ENCODE peak calls at places on chromosomes 11 and 22, in five cellular contexts. One of them, this sample, is unnamed.

GRCh38 chr11:134124660-134125451 is 56.0 kb downstream of the JAM3 start:
- DNase-seq in cardiac muscle cell: peak; percentile 78
- DNase-seq in PC-9: no peak
- DNase-seq in astrocyte: peak; percentile 64
- DNase-seq in spleen: peak; percentile 76
- DNase-seq in this sample: no peak

GRCh38 chr11:35424157-35424945 is 5.0 kb upstream of the SLC1A2 start:
- DNase-seq in astrocyte: peak; percentile 69
- DNase-seq in PC-9: no peak
- DNase-seq in spleen: no peak
- DNase-seq in cardiac muscle cell: no peak
- DNase-seq in this sample: no peak

GRCh38 chr22:36378080-36378788 is 9.5 kb downstream of the MYH9 start:
- DNase-seq in PC-9: no peak
- DNase-seq in spleen: no peak
- DNase-seq in cardiac muscle cell: no peak
- DNase-seq in astrocyte: no peak
- DNase-seq in this sample: no peak

GRCh38 chr22:33521879-33522665 is 398.2 kb downstream of the LARGE1 start:
- DNase-seq in astrocyte: no peak
- DNase-seq in PC-9: no peak
- DNase-seq in spleen: no peak
- DNase-seq in cardiac muscle cell: no peak
- DNase-seq in this sample: no peak

GRCh38 chr11:13259374-13259773 is 18.2 kb upstream of the BMAL1 start:
- DNase-seq in spleen: no peak
- DNase-seq in cardiac muscle cell: no peak
- DNase-seq in astrocyte: no peak
- DNase-seq in PC-9: no peak
- DNase-seq in this sample: no peak

GRCh38 chr22:31102441-31103081 is 4.8 kb downstream of the SELENOM start:
- DNase-seq in PC-9: peak; percentile 80
- DNase-seq in spleen: peak; percentile 62
- DNase-seq in cardiac muscle cell: no peak
- DNase-seq in astrocyte: peak; percentile 88
- DNase-seq in this sample: peak; percentile 73

GRCh38 chr11:12674571-12674935 is 332 bp downstream of the TEAD1 start:
- DNase-seq in spleen: no peak
- DNase-seq in PC-9: no peak
- DNase-seq in astrocyte: no peak
- DNase-seq in cardiac muscle cell: peak; percentile 60
- DNase-seq in this sample: no peak

GRCh38 chr11:61675826-61676225 is 4.4 kb upstream of the DAGLA start:
- DNase-seq in astrocyte: no peak
- DNase-seq in PC-9: no peak
- DNase-seq in spleen: no peak
- DNase-seq in cardiac muscle cell: no peak
- DNase-seq in this sample: no peak

GRCh38 chr11:125494601-125494986 is 1.5 kb downstream of the FEZ1 start:
- DNase-seq in spleen: no peak
- DNase-seq in PC-9: no peak
- DNase-seq in cardiac muscle cell: no peak
- DNase-seq in astrocyte: no peak
- DNase-seq in this sample: no peak

GRCh38 chr11:69431893-69432738 is 49.3 kb upstream of the LINC01488 start:
- DNase-seq in PC-9: peak; percentile 42
- DNase-seq in astrocyte: no peak
- DNase-seq in spleen: no peak
- DNase-seq in cardiac muscle cell: no peak
- DNase-seq in this sample: no peak

GRCh38 chr11:103016031-103016430 is 60.5 kb upstream of the MMP13 start:
- DNase-seq in spleen: no peak
- DNase-seq in astrocyte: no peak
- DNase-seq in cardiac muscle cell: no peak
- DNase-seq in PC-9: no peak
- DNase-seq in this sample: no peak

GRCh38 chr11:15826826-15827225 is 529.5 kb downstream of the SOX6 start:
- DNase-seq in spleen: no peak
- DNase-seq in cardiac muscle cell: peak; percentile 80
- DNase-seq in PC-9: peak; percentile 45
- DNase-seq in astrocyte: no peak
- DNase-seq in this sample: no peak

GRCh38 chr22:36999463-36999862 is 19.8 kb downstream of the TST start:
- DNase-seq in PC-9: no peak
- DNase-seq in cardiac muscle cell: no peak
- DNase-seq in astrocyte: no peak
- DNase-seq in spleen: no peak
- DNase-seq in this sample: no peak

GRCh38 chr11:130223291-130223971 is 63.8 kb downstream of the ST14 start:
- DNase-seq in astrocyte: peak; percentile 14
- DNase-seq in spleen: no peak
- DNase-seq in PC-9: no peak
- DNase-seq in cardiac muscle cell: no peak
- DNase-seq in this sample: no peak

GRCh38 chr11:47161134-47161854 is 15.4 kb downstream of the ARFGAP2 start:
- DNase-seq in cardiac muscle cell: peak; percentile 64
- DNase-seq in PC-9: peak; percentile 64
- DNase-seq in spleen: no peak
- DNase-seq in astrocyte: no peak
- DNase-seq in this sample: no peak

GRCh38 chr11:47051217-47051616 is 114.7 kb downstream of the CSTPP1 start:
- DNase-seq in astrocyte: peak; percentile 21
- DNase-seq in spleen: no peak
- DNase-seq in cardiac muscle cell: no peak
- DNase-seq in PC-9: no peak
- DNase-seq in this sample: no peak

GRCh38 chr11:32081129-32081641 is 9.7 kb upstream of the RCN1 start:
- DNase-seq in cardiac muscle cell: no peak
- DNase-seq in astrocyte: peak; percentile 47
- DNase-seq in PC-9: peak; percentile 18
- DNase-seq in spleen: no peak
- DNase-seq in this sample: no peak

GRCh38 chr11:67118059-67118766 is 850 bp upstream of the KDM2A start:
- DNase-seq in spleen: peak; percentile 92
- DNase-seq in PC-9: peak; percentile 65
- DNase-seq in cardiac muscle cell: no peak
- DNase-seq in astrocyte: no peak
- DNase-seq in this sample: no peak

GRCh38 chr11:66981976-66982578 is 7.0 kb downstream of the C11orf86 start:
- DNase-seq in astrocyte: peak; percentile 89
- DNase-seq in PC-9: peak; percentile 95
- DNase-seq in spleen: no peak
- DNase-seq in cardiac muscle cell: no peak
- DNase-seq in this sample: peak; percentile 94

GRCh38 chr11:19873730-19874129 is 161.1 kb downstream of the NAV2 start:
- DNase-seq in cardiac muscle cell: peak; percentile 45
- DNase-seq in PC-9: no peak
- DNase-seq in spleen: no peak
- DNase-seq in astrocyte: peak; percentile 24
- DNase-seq in this sample: no peak

GRCh38 chr11:3121931-3122774 is 43.0 kb downstream of the OSBPL5 start:
- DNase-seq in astrocyte: no peak
- DNase-seq in cardiac muscle cell: no peak
- DNase-seq in PC-9: no peak
- DNase-seq in spleen: peak; percentile 71
- DNase-seq in this sample: peak; percentile 38

GRCh38 chr11:45208135-45208534 is 61.7 kb downstream of the PRDM11 start:
- DNase-seq in astrocyte: no peak
- DNase-seq in spleen: no peak
- DNase-seq in cardiac muscle cell: no peak
- DNase-seq in PC-9: no peak
- DNase-seq in this sample: no peak

GRCh38 chr11:27460571-27460970 is 12.0 kb downstream of the LGR4 start:
- DNase-seq in PC-9: no peak
- DNase-seq in spleen: no peak
- DNase-seq in astrocyte: peak; percentile 23
- DNase-seq in cardiac muscle cell: no peak
- DNase-seq in this sample: no peak

GRCh38 chr11:1152316-1153104 is 5.2 kb upstream of the MUC5AC start:
- DNase-seq in cardiac muscle cell: no peak
- DNase-seq in PC-9: peak; percentile 74
- DNase-seq in astrocyte: peak; percentile 51
- DNase-seq in spleen: peak; percentile 71
- DNase-seq in this sample: peak; percentile 72

DNA sequence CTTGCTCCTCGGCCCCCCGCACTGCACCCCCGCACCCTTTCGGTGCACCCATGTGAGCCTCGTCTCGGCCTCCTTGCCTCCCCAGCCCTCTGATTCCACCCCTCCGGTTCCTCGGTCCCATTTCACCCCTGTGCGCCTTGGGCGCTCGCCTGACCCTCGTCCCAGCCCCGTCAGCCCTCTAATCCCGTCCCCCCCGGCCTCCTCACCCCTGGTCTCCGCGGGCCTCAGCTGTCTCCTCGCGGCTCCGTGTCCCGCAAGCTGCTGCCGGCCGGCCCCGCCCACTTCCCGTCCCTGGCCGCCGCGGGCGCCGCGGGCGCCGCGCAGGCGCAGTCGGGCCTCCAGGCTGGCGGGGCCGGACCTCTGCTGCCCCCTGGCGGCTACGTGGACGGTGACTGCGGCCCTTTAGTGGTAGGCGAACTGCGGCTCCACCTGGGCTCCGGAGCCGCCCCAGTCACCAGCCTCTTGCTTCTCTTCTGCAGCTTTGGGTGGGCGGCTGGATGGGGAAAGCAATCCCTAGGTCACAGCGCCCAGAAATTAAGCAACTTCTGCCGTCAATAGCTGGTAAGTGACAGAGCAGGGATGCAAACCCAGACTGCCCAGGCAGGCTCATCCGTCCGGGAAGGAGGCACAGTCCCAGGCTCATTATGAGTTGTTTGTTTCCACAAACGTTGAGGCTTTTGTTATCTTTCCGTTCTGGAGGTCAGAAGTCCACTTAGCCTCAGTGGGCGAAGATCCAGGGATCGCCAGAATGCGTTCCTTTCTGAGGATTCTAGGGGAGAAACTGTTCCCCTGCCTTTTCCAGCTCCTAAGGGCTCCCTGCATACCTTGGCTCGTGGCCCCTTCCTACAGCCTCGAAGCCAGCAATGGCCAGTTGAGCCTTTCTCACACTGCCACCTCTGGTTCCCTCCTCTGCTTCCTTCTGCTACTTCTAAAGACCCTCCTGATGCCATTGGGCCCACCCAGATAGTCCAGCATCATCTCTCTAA is at the start of gene PPM1F:
- DNase-seq in astrocyte: peak; percentile 20
- DNase-seq in PC-9: peak; percentile 83
- DNase-seq in cardiac muscle cell: peak; percentile 92
- DNase-seq in spleen: peak; percentile 98
- DNase-seq in this sample: no peak
- H3K27ac ChIP-seq in astrocyte: no peak within 1 kb of the TSS
- H3K27ac ChIP-seq in PC-9: no peak within 1 kb of the TSS
- H3K27ac ChIP-seq in cardiac muscle cell: no peak within 1 kb of the TSS
- H3K27ac ChIP-seq in spleen: peak within 1 kb of the TSS; percentile 94
- H3K27ac ChIP-seq in this sample: peak within 1 kb of the TSS; percentile 22

GRCh38 chr11:116787786-116788486 is at the start of gene ZPR1:
- DNase-seq in cardiac muscle cell: peak; percentile 82
- DNase-seq in spleen: peak; percentile 96
- DNase-seq in PC-9: peak; percentile 68
- DNase-seq in astrocyte: peak; percentile 65
- DNase-seq in this sample: no peak

GRCh38 chr11:116786360-116786759 is 1.5 kb downstream of the ZPR1 start:
- DNase-seq in PC-9: no peak
- DNase-seq in astrocyte: no peak
- DNase-seq in spleen: no peak
- DNase-seq in cardiac muscle cell: no peak
- DNase-seq in this sample: no peak

GRCh38 chr11:116786966-116787365 is 857 bp downstream of the ZPR1 start:
- DNase-seq in cardiac muscle cell: no peak
- DNase-seq in astrocyte: no peak
- DNase-seq in PC-9: no peak
- DNase-seq in spleen: no peak
- DNase-seq in this sample: no peak

GRCh38 chr11:116788534-116788933 is 711 bp upstream of the ZPR1 start:
- DNase-seq in spleen: no peak
- DNase-seq in astrocyte: no peak
- DNase-seq in PC-9: no peak
- DNase-seq in cardiac muscle cell: no peak
- DNase-seq in this sample: no peak

DNA sequence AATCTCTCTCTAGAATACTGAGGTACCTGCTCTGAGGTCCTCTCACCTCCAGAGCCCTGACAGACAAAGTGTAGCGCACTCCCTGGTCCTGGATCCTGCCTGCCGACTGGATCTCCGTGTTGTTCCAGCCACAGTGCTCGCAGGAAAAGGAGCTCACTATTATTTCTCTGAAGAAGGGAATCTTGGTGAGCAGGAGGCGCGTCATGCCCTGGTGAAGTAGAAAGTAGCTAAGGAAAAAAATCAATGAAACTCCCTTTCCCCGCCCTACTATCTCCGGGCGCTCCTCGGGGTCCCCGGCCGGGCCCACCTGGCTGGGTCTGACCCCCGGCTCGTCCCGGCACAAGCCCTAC is 412 bp downstream of the ZPR1 start:
- DNase-seq in spleen: no peak
- DNase-seq in PC-9: no peak
- DNase-seq in cardiac muscle cell: no peak
- DNase-seq in astrocyte: no peak
- DNase-seq in this sample: no peak
- H3K36me3 ChIP-seq in spleen: peaks cover 31% of the 10 kb centered on the region
- H3K36me3 ChIP-seq in PC-9: peaks cover 38% of the 10 kb centered on the region
- H3K36me3 ChIP-seq in cardiac muscle cell: peaks cover 31% of the 10 kb centered on the region
- H3K36me3 ChIP-seq in astrocyte: peaks cover 44% of the 10 kb centered on the region
- H3K36me3 ChIP-seq in this sample: peaks cover 46% of the 10 kb centered on the region

DNA sequence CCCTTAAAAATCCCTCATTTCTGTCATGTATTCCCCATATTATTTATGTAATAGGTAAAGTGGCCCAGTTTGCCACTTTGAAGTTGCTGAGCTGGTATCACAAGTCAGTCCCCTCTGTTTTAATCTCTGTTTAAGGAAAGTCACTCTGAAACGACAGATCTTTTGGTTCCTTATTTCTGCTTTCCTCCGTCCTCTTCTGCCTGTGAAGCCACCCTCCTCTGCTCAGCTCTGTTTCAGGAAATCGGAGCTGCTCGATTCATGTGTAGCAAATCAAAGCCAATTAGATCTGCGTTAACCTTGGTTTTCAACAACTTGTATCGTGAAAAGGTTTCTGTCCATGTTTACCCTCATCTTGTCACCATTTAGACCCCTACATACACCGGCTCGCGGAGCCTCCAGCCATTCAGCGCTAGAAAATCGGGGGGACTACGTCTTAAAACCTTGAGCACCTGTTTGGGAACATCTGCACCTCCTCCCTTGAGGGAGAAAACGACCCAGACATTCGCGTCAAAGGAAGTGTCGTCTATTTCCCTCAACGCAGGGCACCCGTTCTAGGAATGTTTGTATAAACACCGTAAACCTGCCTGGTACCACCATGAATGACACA is 572 bp upstream of the SC5D start:
- DNase-seq in astrocyte: no peak
- DNase-seq in PC-9: peak; percentile 5
- DNase-seq in spleen: no peak
- DNase-seq in cardiac muscle cell: peak; percentile 43
- DNase-seq in this sample: no peak
- H3K27ac ChIP-seq in astrocyte: no peak overlapping the region
- H3K27ac ChIP-seq in PC-9: peak overlapping the region; percentile 34
- H3K27ac ChIP-seq in spleen: peak overlapping the region; percentile 95
- H3K27ac ChIP-seq in cardiac muscle cell: peak overlapping the region; percentile 91
- H3K27ac ChIP-seq in this sample: peak overlapping the region; percentile 72

GRCh38 chr11:64764753-64765152 is 5.0 kb upstream of the PYGM start:
- DNase-seq in spleen: peak; percentile 64
- DNase-seq in PC-9: no peak
- DNase-seq in cardiac muscle cell: no peak
- DNase-seq in astrocyte: no peak
- DNase-seq in this sample: no peak
- H3K36me3 ChIP-seq in spleen: peaks cover 72% of the 10 kb centered on the region
- H3K36me3 ChIP-seq in PC-9: peaks cover 43% of the 10 kb centered on the region
- H3K36me3 ChIP-seq in cardiac muscle cell: peaks cover 55% of the 10 kb centered on the region
- H3K36me3 ChIP-seq in astrocyte: peaks cover 47% of the 10 kb centered on the region
- H3K36me3 ChIP-seq in this sample: peaks cover 67% of the 10 kb centered on the region

This sample was measured in RWPE2.